ENCODE peak calls at places on chromosomes 12 and 14, in four cellular contexts. Y is H1, B is HepG2, F is GM12878. E is an unnamed sample.
A peak's percentile ranks its signal among the peaks of the same experiment; 100 is the strongest.

GRCh38 chr14:64891839-64892375 is 12.2 kb upstream of the SPTB start:
- DNase-seq in Y (no peak), B (peak; percentile 56), F (peak; percentile 36), E (no peak)

GRCh38 chr12:41250748-41251147 is 62.6 kb downstream of the PDZRN4 start:
- DNase-seq in Y (no peak), B (no peak), F (no peak), E (no peak)

GRCh38 chr12:69502342-69503081 is 32.3 kb downstream of the FRS2 start:
- DNase-seq in Y (no peak), B (no peak), F (no peak), E (no peak)

GRCh38 chr12:51419473-51420228 is 5.0 kb upstream of the SLC4A8 start:
- DNase-seq in F (no peak), B (no peak), Y (no peak), E (peak; percentile 22)

GRCh38 chr14:90759370-90760054 is 56.7 kb downstream of the TTC7B start:
- DNase-seq in B (no peak), Y (no peak), F (no peak), E (no peak)

GRCh38 chr12:132362966-132363660 is 33.7 kb upstream of the GALNT9 start:
- DNase-seq in Y (no peak), F (no peak), B (no peak), E (no peak)

GRCh38 chr12:27861428-27862167 is 81.6 kb upstream of the MANSC4 start:
- DNase-seq in F (peak; percentile 67), B (no peak), Y (no peak), E (no peak)

GRCh38 chr12:56087220-56087619 is 7.3 kb downstream of the ERBB3 start:
- DNase-seq in Y (no peak), B (no peak), F (no peak), E (no peak)

GRCh38 chr12:7042847-7043246 is 17.7 kb upstream of the C1S start:
- DNase-seq in B (peak; percentile 34), F (no peak), Y (no peak), E (no peak)

GRCh38 chr12:111367661-111368221 is 1.2 kb downstream of the PHETA1 start:
- DNase-seq in B (peak; percentile 91), Y (no peak), F (no peak), E (no peak)

GRCh38 chr12:111366583-111366982 is 2.3 kb downstream of the PHETA1 start:
- DNase-seq in F (no peak), Y (no peak), B (no peak), E (no peak)

GRCh38 chr12:111368291-111368683 is 608 bp downstream of the PHETA1 start:
- DNase-seq in B (no peak), Y (no peak), F (no peak), E (no peak)

GRCh38 chr12:111363578-111363977 is 5.3 kb downstream of the PHETA1 start:
- DNase-seq in Y (no peak), F (no peak), B (no peak), E (no peak)

GRCh38 chr12:111366075-111366474 is 2.8 kb downstream of the PHETA1 start:
- DNase-seq in Y (no peak), B (no peak), F (no peak), E (no peak)
- TF ChIP-seq SUZ12 in Y (no peak), B (no peak), F (no peak), E (no peak)

DNA sequence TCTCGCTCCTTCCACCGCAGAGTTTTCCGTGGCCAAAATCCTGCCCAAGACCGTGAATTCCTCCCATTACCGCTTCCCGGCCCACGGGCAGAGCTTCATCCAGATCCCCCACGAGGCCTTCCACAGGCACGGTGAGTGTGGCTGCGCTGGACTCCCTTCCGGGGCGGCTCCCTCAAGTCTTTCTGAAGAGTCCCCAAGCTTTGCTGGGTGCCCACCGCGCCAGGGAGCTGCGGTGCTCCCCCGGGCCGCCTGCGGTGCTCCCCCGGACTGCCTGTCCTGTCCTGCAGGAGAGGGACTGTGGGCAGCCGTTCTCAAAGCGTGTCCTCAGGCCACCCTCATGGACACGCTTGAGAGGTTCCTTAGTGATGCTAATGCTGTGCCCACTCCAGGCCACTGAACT is 50.5 kb downstream of the ADGRD1 start:
- DNase-seq in Y (no peak), F (no peak), B (no peak), E (no peak)
- H3K9me3 ChIP-seq in Y (peaks cover 4% of the 10 kb centered on the region), F (no peaks in the 10 kb centered on the region), B (no peaks in the 10 kb centered on the region), E (peaks cover 17% of the 10 kb centered on the region)

DNA sequence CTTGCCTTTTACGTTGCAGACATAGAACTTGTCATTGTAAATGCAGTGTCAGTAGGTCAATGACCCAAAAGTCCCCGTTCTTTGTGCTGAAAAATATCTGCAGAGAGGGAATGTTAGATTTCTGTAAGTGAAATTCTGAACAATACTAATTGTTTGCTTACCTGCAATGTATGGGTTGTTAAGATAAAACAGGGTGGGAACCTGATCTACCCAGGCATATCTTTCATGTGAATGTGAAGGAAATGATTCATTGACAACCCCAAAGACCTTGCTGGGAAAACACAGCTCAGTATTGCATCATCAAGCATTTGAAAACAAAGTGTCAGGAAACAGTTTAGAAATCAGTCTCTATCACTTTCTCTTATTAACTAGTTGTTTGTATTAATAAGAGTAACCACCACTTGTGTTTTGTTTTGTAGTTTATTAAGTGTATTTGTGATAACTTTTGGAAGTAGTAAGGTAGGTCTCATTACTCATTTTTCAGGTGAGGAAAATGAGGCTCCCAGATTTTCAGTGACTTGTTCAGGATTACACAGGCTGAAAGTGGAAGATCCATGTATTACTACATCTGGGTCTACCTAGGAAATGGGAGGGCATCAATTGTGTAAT is 57.9 kb upstream of the SLC38A2 start:
- DNase-seq in Y (no peak), F (peak; percentile 64), B (peak; percentile 95), E (no peak)
- H3K4me3 ChIP-seq in Y (no peak overlapping the region), F (no peak overlapping the region), B (no peak overlapping the region), E (no peak overlapping the region)

GRCh38 chr14:61587397-61587713 is 108.0 kb upstream of the HIF1A start:
- DNase-seq in Y (no peak), F (no peak), B (no peak), E (no peak)
- TF ChIP-seq SUZ12 in Y (no peak), F (no peak), B (no peak), E (no peak)

GRCh38 chr12:34334538-34334937 is 312.2 kb downstream of the ALG10 start:
- DNase-seq in Y (no peak), F (no peak), B (no peak), E (no peak)

GRCh38 chr12:34334953-34335743 is 312.9 kb downstream of the ALG10 start:
- DNase-seq in B (no peak), F (no peak), Y (no peak), E (no peak)

GRCh38 chr12:34335819-34336262 is 313.5 kb downstream of the ALG10 start:
- DNase-seq in Y (no peak), B (no peak), F (no peak), E (no peak)

GRCh38 chr12:34338751-34339150 is 316.5 kb downstream of the ALG10 start:
- DNase-seq in F (no peak), Y (no peak), B (no peak), E (no peak)

DNA sequence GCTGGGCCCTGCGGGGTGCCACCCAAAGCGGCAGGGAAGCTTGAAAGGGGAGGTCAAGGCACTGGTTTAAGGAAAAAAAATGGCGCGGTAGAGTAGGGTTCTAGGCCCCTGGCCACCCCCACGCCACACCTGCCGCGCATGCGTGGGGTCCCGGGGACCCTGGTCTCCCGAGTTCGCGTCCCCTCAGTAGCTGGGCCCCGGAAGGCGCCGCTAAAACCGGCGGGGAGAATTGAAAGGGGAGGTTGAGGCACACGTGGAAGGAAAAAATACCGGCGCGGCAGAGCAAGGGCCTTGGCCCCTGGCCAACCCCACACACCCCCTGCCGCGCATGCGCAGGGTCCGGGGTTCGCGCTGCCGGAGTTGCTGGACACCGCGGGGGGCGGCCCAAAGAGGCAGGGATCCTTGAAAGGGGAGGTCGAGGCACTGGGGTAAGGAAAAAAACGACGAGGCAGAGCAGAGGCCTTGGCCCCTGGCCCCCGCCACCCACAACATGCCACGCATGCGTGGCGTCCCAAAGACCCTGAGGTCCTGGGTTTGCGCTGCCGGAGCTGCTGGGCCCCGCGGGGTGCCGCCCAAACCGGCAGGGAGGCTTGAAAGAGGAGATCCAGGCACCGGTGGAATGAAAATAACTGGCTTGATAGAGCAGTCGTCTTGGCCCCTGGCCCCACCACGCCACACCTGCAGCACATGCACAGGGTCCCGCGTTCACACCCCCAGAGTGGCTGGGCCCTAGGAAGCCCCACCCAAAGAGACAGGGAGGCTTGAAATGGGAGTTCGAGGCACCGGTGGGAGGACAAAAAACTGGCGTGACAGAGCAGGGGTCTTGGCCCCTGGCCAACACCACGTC is 314.5 kb downstream of the ALG10 start:
- DNase-seq in F (no peak), B (no peak), Y (no peak), E (no peak)
- H3K9me3 ChIP-seq in F (no peaks in the 10 kb centered on the region), B (no peaks in the 10 kb centered on the region), Y (peaks cover 100% of the 10 kb centered on the region), E (no peaks in the 10 kb centered on the region)

DNA sequence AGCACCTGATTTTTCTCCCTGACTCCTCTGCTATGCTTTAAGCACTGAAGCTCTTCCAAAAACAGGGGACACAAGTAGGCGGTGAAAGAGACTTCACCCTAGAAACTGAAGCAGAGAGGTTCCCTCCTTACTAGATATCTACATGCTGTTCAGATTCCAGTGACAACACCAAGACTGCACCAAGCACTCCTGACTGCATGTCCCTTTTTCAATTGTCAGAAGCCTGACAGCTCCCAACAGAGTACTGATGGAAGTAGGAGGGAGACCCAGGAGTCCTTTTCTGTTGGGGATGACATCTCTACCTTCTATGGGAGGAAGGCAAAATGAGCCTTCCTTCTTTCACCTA is 10.4 kb downstream of the DCTN2 start:
- DNase-seq in F (no peak), Y (no peak), B (no peak), E (no peak)
- H3K4me3 ChIP-seq in F (no peak overlapping the region), Y (no peak overlapping the region), B (no peak overlapping the region), E (no peak overlapping the region)

E was measured in NT2/D1.